ENCODE peak calls at places on chromosome 7, in four cellular contexts. Q, H, S and R are unnamed samples.

GRCh38 chr7:63899691-63900393 is 98.8 kb upstream of the ZNF722 start:
- DNase-seq in S (no peak), Q (no peak), H (no peak), R (peak; percentile 88)

GRCh38 chr7:74625446-74625845 is 32.1 kb upstream of the GTF2I start:
- DNase-seq in Q (no peak), H (no peak), S (no peak), R (peak; percentile 27)

GRCh38 chr7:90626011-90626410 is 29.9 kb downstream of the CDK14 start:
- DNase-seq in S (no peak), H (no peak), Q (no peak), R (no peak)

GRCh38 chr7:3027005-3027404 is 16.7 kb downstream of the CARD11 start:
- DNase-seq in Q (no peak), S (no peak), H (no peak), R (no peak)

GRCh38 chr7:148419856-148420508 is 170.6 kb upstream of the C7orf33 start:
- DNase-seq in H (no peak), S (no peak), Q (no peak), R (no peak)

GRCh38 chr7:11313801-11314200 is 340.1 kb downstream of the PHF14 start:
- DNase-seq in S (no peak), Q (no peak), H (no peak), R (no peak)

GRCh38 chr7:141945356-141945755 is 1.4 kb downstream of the CLEC5A start:
- DNase-seq in H (no peak), S (no peak), Q (no peak), R (no peak)

GRCh38 chr7:33661430-33662160 is 243.7 kb upstream of the BMPER start:
- DNase-seq in H (no peak), Q (no peak), S (no peak), R (no peak)

GRCh38 chr7:143458263-143458662 is 15.0 kb downstream of the TAS2R60 start:
- DNase-seq in Q (no peak), H (no peak), S (no peak), R (no peak)

GRCh38 chr7:46720761-46721160 is 799.7 kb upstream of the IGFBP3 start:
- DNase-seq in Q (no peak), S (no peak), H (no peak), R (no peak)

GRCh38 chr7:131431289-131431688 is 103.6 kb downstream of the MKLN1 start:
- DNase-seq in Q (no peak), S (no peak), H (no peak), R (no peak)

GRCh38 chr7:74713567-74713966 is 56.0 kb downstream of the GTF2I start:
- DNase-seq in H (no peak), S (no peak), Q (no peak), R (no peak)

GRCh38 chr7:114047889-114048288 is 129.1 kb upstream of the PPP1R3A start:
- DNase-seq in Q (no peak), S (no peak), H (no peak), R (no peak)

GRCh38 chr7:110522061-110522750 is 568.7 kb upstream of the LRRN3 start:
- DNase-seq in Q (no peak), S (no peak), H (no peak), R (no peak)

GRCh38 chr7:101172005-101172853 is 6.9 kb upstream of the VGF start:
- DNase-seq in Q (peak; percentile 62), H (no peak), S (no peak), R (no peak)

GRCh38 chr7:48300301-48300700 is 129.0 kb downstream of the ABCA13 start:
- DNase-seq in S (no peak), H (no peak), Q (no peak), R (no peak)

GRCh38 chr7:13050703-13051102 is 363.3 kb downstream of the ARL4A start:
- DNase-seq in S (no peak), H (no peak), Q (no peak), R (no peak)

GRCh38 chr7:113267885-113268284 is 149.5 kb upstream of the SMIM30 start:
- DNase-seq in H (no peak), Q (no peak), S (no peak), R (no peak)

GRCh38 chr7:90611115-90611514 is 15.0 kb downstream of the CDK14 start:
- DNase-seq in H (no peak), Q (no peak), S (no peak), R (no peak)

GRCh38 chr7:34078864-34079263 is 173.5 kb downstream of the BMPER start:
- DNase-seq in H (no peak), S (no peak), Q (no peak), R (no peak)

GRCh38 chr7:91264924-91265681 is 870 bp downstream of the FZD1 start:
- DNase-seq in H (no peak), Q (peak; percentile 62), S (peak; percentile 69), R (no peak)

GRCh38 chr7:7817748-7818147 is 99.3 kb upstream of the RPA3 start:
- DNase-seq in S (no peak), Q (no peak), H (no peak), R (no peak)

GRCh38 chr7:94605031-94605430 is 50.9 kb downstream of the SGCE start:
- DNase-seq in H (no peak), S (no peak), Q (no peak), R (no peak)

GRCh38 chr7:34567906-34568305 is 90.1 kb upstream of the NPSR1 start:
- DNase-seq in H (no peak), Q (no peak), S (no peak), R (no peak)

GRCh38 chr7:18257711-18258110 is 230.1 kb upstream of the PRPS1L1 start:
- DNase-seq in H (no peak), S (no peak), Q (no peak), R (no peak)

GRCh38 chr7:132066776-132067175 is 509.5 kb downstream of the PLXNA4 start:
- DNase-seq in Q (no peak), S (no peak), H (no peak), R (no peak)

GRCh38 chr7:92809397-92810241 is 26.8 kb downstream of the CDK6 start:
- DNase-seq in H (no peak), Q (peak; percentile 21), S (peak; percentile 77), R (peak; percentile 71)

GRCh38 chr7:22351878-22352277 is 5.1 kb downstream of the RAPGEF5 start:
- DNase-seq in Q (no peak), H (no peak), S (no peak), R (no peak)

GRCh38 chr7:134058980-134059379 is 68.2 kb upstream of the LRGUK start:
- DNase-seq in Q (peak; percentile 22), H (no peak), S (peak; percentile 64), R (no peak)

GRCh38 chr7:132053871-132054270 is 497.4 kb upstream of the PODXL start:
- DNase-seq in Q (no peak), S (no peak), H (no peak), R (no peak)

GRCh38 chr7:134806197-134806596 is 26.8 kb downstream of the CALD1 start:
- DNase-seq in Q (no peak), S (no peak), H (no peak), R (no peak)

DNA sequence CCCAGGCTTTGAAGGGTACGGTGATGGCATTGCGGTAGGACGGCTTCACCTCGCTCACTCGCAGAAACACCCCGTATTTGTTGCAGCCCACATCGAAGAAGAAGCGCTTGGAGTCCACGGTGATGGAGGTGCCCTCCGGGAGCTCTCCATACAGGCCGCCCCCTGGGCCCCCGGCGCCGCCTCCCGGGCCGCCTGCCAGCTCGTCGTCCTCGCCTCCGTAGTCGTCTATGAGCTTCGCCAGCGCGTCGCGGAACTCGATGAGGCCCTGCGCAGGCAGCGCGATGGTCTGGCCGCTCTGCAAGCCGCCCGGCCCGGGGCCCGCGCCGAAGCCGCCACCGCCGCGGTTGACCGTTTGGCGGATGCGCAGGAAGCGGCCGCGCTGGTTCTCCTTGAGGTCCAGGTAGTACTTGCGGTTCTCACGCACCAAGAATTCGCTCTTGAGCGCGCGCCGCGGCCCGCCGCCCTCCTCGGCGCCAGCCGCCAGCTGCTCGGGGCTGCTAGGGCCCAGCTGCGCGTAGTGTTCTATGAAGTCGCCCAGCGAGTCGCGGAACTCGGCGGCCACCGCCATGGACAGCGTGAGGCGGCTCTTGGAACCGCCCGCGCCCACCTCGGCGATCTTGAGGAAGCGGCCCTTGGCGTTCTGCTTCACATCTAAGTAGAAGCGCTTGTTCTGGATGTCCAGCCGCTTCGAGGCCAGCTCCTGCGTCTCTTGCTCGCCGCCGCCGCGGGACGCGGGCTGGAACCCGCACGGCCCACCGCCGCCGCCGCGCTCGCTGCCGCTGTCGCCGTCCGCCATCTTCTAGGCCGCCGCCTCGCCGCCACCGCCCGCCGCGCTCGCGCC is 557 bp downstream of the PURB start:
- DNase-seq in H (peak; percentile 43), S (peak; percentile 75), Q (peak; percentile 77), R (peak; percentile 82)
- H3K4me1 ChIP-seq in H (peaks cover 13% of the 10 kb centered on the region), S (peaks cover 37% of the 10 kb centered on the region), Q (peaks cover 47% of the 10 kb centered on the region), R (peaks cover 48% of the 10 kb centered on the region)

GRCh38 chr7:85497999-85498398 is 311.1 kb upstream of the SEMA3D start:
- DNase-seq in S (no peak), Q (no peak), H (no peak), R (no peak)
- H3K4me3 ChIP-seq in S (no peak overlapping the region), Q (no peak overlapping the region), H (no peak overlapping the region), R (no peak overlapping the region)

GRCh38 chr7:126286317-126286716 is 966.4 kb downstream of the GRM8 start:
- DNase-seq in Q (no peak), S (no peak), H (no peak), R (no peak)
- H3K9me3 ChIP-seq in Q (no peaks in the 10 kb centered on the region), S (no peaks in the 10 kb centered on the region), H (no peaks in the 10 kb centered on the region), R (no peaks in the 10 kb centered on the region)

DNA sequence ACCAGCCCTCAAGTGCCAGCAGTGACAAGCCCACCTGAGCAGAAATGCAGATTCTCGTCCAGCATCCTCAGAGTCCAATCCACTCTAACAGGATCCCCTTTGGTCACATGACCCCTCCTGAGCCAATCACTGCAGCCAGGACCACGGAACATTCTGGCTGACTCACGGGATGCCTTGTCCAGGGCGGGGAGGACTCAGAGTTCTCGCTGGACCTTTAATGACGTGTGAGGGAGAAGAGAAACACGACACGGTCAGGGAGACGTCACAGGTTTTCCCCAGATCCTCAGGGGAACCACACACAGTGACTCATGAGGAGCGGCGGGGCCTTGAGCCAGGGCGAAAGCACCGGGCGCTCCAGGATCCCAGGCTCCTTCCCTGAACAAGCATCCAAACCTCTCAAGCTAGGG is 155.7 kb downstream of the PTPRN2 start:
- DNase-seq in H (no peak), Q (no peak), S (no peak), R (no peak)
- H3K4me1 ChIP-seq in H (no peaks in the 10 kb centered on the region), Q (no peaks in the 10 kb centered on the region), S (no peaks in the 10 kb centered on the region), R (no peaks in the 10 kb centered on the region)

GRCh38 chr7:76294344-76295024 is 8.0 kb upstream of the HSPB1 start:
- DNase-seq in S (peak; percentile 86), H (no peak), Q (peak; percentile 35), R (no peak)

GRCh38 chr7:76286842-76287403 is 15.6 kb upstream of the HSPB1 start:
- DNase-seq in Q (no peak), S (no peak), H (no peak), R (no peak)

GRCh38 chr7:76293407-76293901 is 9.0 kb upstream of the HSPB1 start:
- DNase-seq in S (no peak), Q (no peak), H (no peak), R (no peak)

GRCh38 chr7:76292206-76292573 is 10.3 kb upstream of the HSPB1 start:
- DNase-seq in H (no peak), Q (no peak), S (no peak), R (no peak)

GRCh38 chr7:76291346-76292205 is 10.9 kb upstream of the HSPB1 start:
- DNase-seq in S (peak; percentile 84), H (peak; percentile 86), Q (peak; percentile 85), R (peak; percentile 76)
- H3K4me3 ChIP-seq in S (no peak overlapping the region), H (peak overlapping the region; percentile 36), Q (no peak overlapping the region), R (no peak overlapping the region)